ENCODE peak calls at places on chromosome 16, in five cellular contexts. One of them, this sample, is unnamed.

GRCh38 chr16:73050115-73051099 is 2.5 kb upstream of the ZFHX3 start:
- DNase-seq in CD8-positive, alpha-beta memory T cell: no peak
- DNase-seq in effector memory CD4-positive, alpha-beta T cell: no peak
- DNase-seq in astrocyte: no peak
- DNase-seq in heart right ventricle: no peak
- DNase-seq in this sample: no peak

GRCh38 chr16:59148312-59148711 is 414.2 kb upstream of the GOT2 start:
- DNase-seq in CD8-positive, alpha-beta memory T cell: no peak
- DNase-seq in effector memory CD4-positive, alpha-beta T cell: no peak
- DNase-seq in astrocyte: no peak
- DNase-seq in heart right ventricle: no peak
- DNase-seq in this sample: no peak

GRCh38 chr16:58656872-58657271 is 27.2 kb upstream of the CNOT1 start:
- DNase-seq in CD8-positive, alpha-beta memory T cell: no peak
- DNase-seq in effector memory CD4-positive, alpha-beta T cell: no peak
- DNase-seq in astrocyte: no peak
- DNase-seq in heart right ventricle: no peak
- DNase-seq in this sample: no peak

GRCh38 chr16:12729448-12729847 is 74.2 kb downstream of the CPPED1 start:
- DNase-seq in CD8-positive, alpha-beta memory T cell: no peak
- DNase-seq in effector memory CD4-positive, alpha-beta T cell: no peak
- DNase-seq in astrocyte: peak; percentile 65
- DNase-seq in heart right ventricle: no peak
- DNase-seq in this sample: no peak

GRCh38 chr16:324451-325334 is 27.8 kb downstream of the AXIN1 start:
- DNase-seq in CD8-positive, alpha-beta memory T cell: peak; percentile 66
- DNase-seq in effector memory CD4-positive, alpha-beta T cell: peak; percentile 73
- DNase-seq in astrocyte: no peak
- DNase-seq in heart right ventricle: no peak
- DNase-seq in this sample: no peak

GRCh38 chr16:3842994-3843393 is 37.5 kb downstream of the CREBBP start:
- DNase-seq in CD8-positive, alpha-beta memory T cell: no peak
- DNase-seq in effector memory CD4-positive, alpha-beta T cell: no peak
- DNase-seq in astrocyte: no peak
- DNase-seq in heart right ventricle: no peak
- DNase-seq in this sample: no peak

GRCh38 chr16:48277158-48277557 is 29.8 kb upstream of the ABCC11 start:
- DNase-seq in CD8-positive, alpha-beta memory T cell: no peak
- DNase-seq in effector memory CD4-positive, alpha-beta T cell: no peak
- DNase-seq in astrocyte: no peak
- DNase-seq in heart right ventricle: no peak
- DNase-seq in this sample: no peak

GRCh38 chr16:69111831-69112230 is 6.4 kb downstream of the HAS3 start:
- DNase-seq in CD8-positive, alpha-beta memory T cell: no peak
- DNase-seq in effector memory CD4-positive, alpha-beta T cell: no peak
- DNase-seq in astrocyte: no peak
- DNase-seq in heart right ventricle: no peak
- DNase-seq in this sample: no peak

GRCh38 chr16:68908000-68908313 is 64.6 kb downstream of the TANGO6 start:
- DNase-seq in CD8-positive, alpha-beta memory T cell: no peak
- DNase-seq in effector memory CD4-positive, alpha-beta T cell: no peak
- DNase-seq in astrocyte: no peak
- DNase-seq in heart right ventricle: no peak
- DNase-seq in this sample: no peak

GRCh38 chr16:28569011-28569410 is 15.3 kb downstream of the SGF29 start:
- DNase-seq in CD8-positive, alpha-beta memory T cell: no peak
- DNase-seq in effector memory CD4-positive, alpha-beta T cell: no peak
- DNase-seq in astrocyte: peak; percentile 57
- DNase-seq in heart right ventricle: no peak
- DNase-seq in this sample: no peak

GRCh38 chr16:17647879-17648649 is 177.3 kb upstream of the XYLT1 start:
- DNase-seq in CD8-positive, alpha-beta memory T cell: no peak
- DNase-seq in effector memory CD4-positive, alpha-beta T cell: no peak
- DNase-seq in astrocyte: no peak
- DNase-seq in heart right ventricle: no peak
- DNase-seq in this sample: no peak

GRCh38 chr16:76389126-76389525 is 111.9 kb downstream of the CNTNAP4 start:
- DNase-seq in CD8-positive, alpha-beta memory T cell: no peak
- DNase-seq in effector memory CD4-positive, alpha-beta T cell: no peak
- DNase-seq in astrocyte: peak; percentile 1
- DNase-seq in heart right ventricle: no peak
- DNase-seq in this sample: no peak

GRCh38 chr16:48556913-48557351 is 53.0 kb downstream of the N4BP1 start:
- DNase-seq in CD8-positive, alpha-beta memory T cell: no peak
- DNase-seq in effector memory CD4-positive, alpha-beta T cell: no peak
- DNase-seq in astrocyte: peak; percentile 81
- DNase-seq in heart right ventricle: no peak
- DNase-seq in this sample: no peak

GRCh38 chr16:4688674-4689045 is 4.7 kb upstream of the NUDT16L1 start:
- DNase-seq in CD8-positive, alpha-beta memory T cell: no peak
- DNase-seq in effector memory CD4-positive, alpha-beta T cell: no peak
- DNase-seq in astrocyte: no peak
- DNase-seq in heart right ventricle: no peak
- DNase-seq in this sample: no peak

GRCh38 chr16:4344659-4345438 is 6.3 kb downstream of the PAM16 start:
- DNase-seq in CD8-positive, alpha-beta memory T cell: no peak
- DNase-seq in effector memory CD4-positive, alpha-beta T cell: no peak
- DNase-seq in astrocyte: no peak
- DNase-seq in heart right ventricle: no peak
- DNase-seq in this sample: no peak

GRCh38 chr16:4339909-4340308 is 11.2 kb downstream of the PAM16 start:
- DNase-seq in CD8-positive, alpha-beta memory T cell: no peak
- DNase-seq in effector memory CD4-positive, alpha-beta T cell: no peak
- DNase-seq in astrocyte: no peak
- DNase-seq in heart right ventricle: no peak
- DNase-seq in this sample: no peak

GRCh38 chr16:3578610-3579551 is 1.7 kb upstream of the NLRC3 start:
- DNase-seq in CD8-positive, alpha-beta memory T cell: peak; percentile 41
- DNase-seq in effector memory CD4-positive, alpha-beta T cell: peak; percentile 39
- DNase-seq in astrocyte: peak; percentile 2
- DNase-seq in heart right ventricle: no peak
- DNase-seq in this sample: peak; percentile 89

GRCh38 chr16:31916056-31916488 is 42.5 kb downstream of the ZNF267 start:
- DNase-seq in CD8-positive, alpha-beta memory T cell: no peak
- DNase-seq in effector memory CD4-positive, alpha-beta T cell: no peak
- DNase-seq in astrocyte: no peak
- DNase-seq in heart right ventricle: no peak
- DNase-seq in this sample: peak; percentile 8

GRCh38 chr16:65120811-65121721 is 797 bp downstream of the CDH11 start:
- DNase-seq in CD8-positive, alpha-beta memory T cell: no peak
- DNase-seq in effector memory CD4-positive, alpha-beta T cell: no peak
- DNase-seq in astrocyte: peak; percentile 39
- DNase-seq in heart right ventricle: peak; percentile 10
- DNase-seq in this sample: peak; percentile 54

GRCh38 chr16:21950782-21951521 is 2.2 kb upstream of the UQCRC2 start:
- DNase-seq in CD8-positive, alpha-beta memory T cell: no peak
- DNase-seq in effector memory CD4-positive, alpha-beta T cell: no peak
- DNase-seq in astrocyte: peak; percentile 11
- DNase-seq in heart right ventricle: no peak
- DNase-seq in this sample: peak; percentile 7

GRCh38 chr16:19113577-19114358 is at the start of gene ITPRIPL2:
- DNase-seq in CD8-positive, alpha-beta memory T cell: no peak
- DNase-seq in effector memory CD4-positive, alpha-beta T cell: no peak
- DNase-seq in astrocyte: peak; percentile 80
- DNase-seq in heart right ventricle: peak; percentile 93
- DNase-seq in this sample: peak; percentile 59

GRCh38 chr16:684067-684794 is at the start of gene JMJD8:
- DNase-seq in CD8-positive, alpha-beta memory T cell: peak; percentile 95
- DNase-seq in effector memory CD4-positive, alpha-beta T cell: peak; percentile 96
- DNase-seq in astrocyte: peak; percentile 87
- DNase-seq in heart right ventricle: peak; percentile 97
- DNase-seq in this sample: peak; percentile 96

GRCh38 chr16:83878838-83879237 is 20.1 kb upstream of the MLYCD start:
- DNase-seq in CD8-positive, alpha-beta memory T cell: no peak
- DNase-seq in effector memory CD4-positive, alpha-beta T cell: no peak
- DNase-seq in astrocyte: peak; percentile 32
- DNase-seq in heart right ventricle: no peak
- DNase-seq in this sample: peak; percentile 58

GRCh38 chr16:74019608-74020007 is 277.0 kb upstream of the PSMD7 start:
- DNase-seq in CD8-positive, alpha-beta memory T cell: no peak
- DNase-seq in effector memory CD4-positive, alpha-beta T cell: no peak
- DNase-seq in astrocyte: no peak
- DNase-seq in heart right ventricle: no peak
- DNase-seq in this sample: no peak

GRCh38 chr16:67150058-67150832 is 553 bp downstream of the B3GNT9 start:
- DNase-seq in CD8-positive, alpha-beta memory T cell: no peak
- DNase-seq in effector memory CD4-positive, alpha-beta T cell: no peak
- DNase-seq in astrocyte: peak; percentile 69
- DNase-seq in heart right ventricle: no peak
- DNase-seq in this sample: peak; percentile 61

GRCh38 chr16:9854665-9855064 is 327.6 kb downstream of the GRIN2A start:
- DNase-seq in CD8-positive, alpha-beta memory T cell: no peak
- DNase-seq in effector memory CD4-positive, alpha-beta T cell: no peak
- DNase-seq in astrocyte: peak; percentile 80
- DNase-seq in heart right ventricle: peak; percentile 64
- DNase-seq in this sample: no peak

GRCh38 chr16:50244140-50244503 is 22.2 kb upstream of the ADCY7 start:
- DNase-seq in CD8-positive, alpha-beta memory T cell: no peak
- DNase-seq in effector memory CD4-positive, alpha-beta T cell: no peak
- DNase-seq in astrocyte: peak; percentile 24
- DNase-seq in heart right ventricle: no peak
- DNase-seq in this sample: no peak

GRCh38 chr16:12239226-12239625 is 262.7 kb downstream of the SNX29 start:
- DNase-seq in CD8-positive, alpha-beta memory T cell: no peak
- DNase-seq in effector memory CD4-positive, alpha-beta T cell: no peak
- DNase-seq in astrocyte: no peak
- DNase-seq in heart right ventricle: no peak
- DNase-seq in this sample: no peak

GRCh38 chr16:29697391-29697790 is 18.4 kb downstream of the QPRT start:
- DNase-seq in CD8-positive, alpha-beta memory T cell: no peak
- DNase-seq in effector memory CD4-positive, alpha-beta T cell: no peak
- DNase-seq in astrocyte: no peak
- DNase-seq in heart right ventricle: no peak
- DNase-seq in this sample: no peak

GRCh38 chr16:29698042-29698441 is 19.1 kb downstream of the QPRT start:
- DNase-seq in CD8-positive, alpha-beta memory T cell: no peak
- DNase-seq in effector memory CD4-positive, alpha-beta T cell: no peak
- DNase-seq in astrocyte: no peak
- DNase-seq in heart right ventricle: no peak
- DNase-seq in this sample: no peak

GRCh38 chr16:29694384-29695195 is 15.6 kb downstream of the QPRT start:
- DNase-seq in CD8-positive, alpha-beta memory T cell: no peak
- DNase-seq in effector memory CD4-positive, alpha-beta T cell: no peak
- DNase-seq in astrocyte: no peak
- DNase-seq in heart right ventricle: no peak
- DNase-seq in this sample: peak; percentile 98

GRCh38 chr16:29698484-29699323 is 19.7 kb downstream of the QPRT start:
- DNase-seq in CD8-positive, alpha-beta memory T cell: no peak
- DNase-seq in effector memory CD4-positive, alpha-beta T cell: no peak
- DNase-seq in astrocyte: no peak
- DNase-seq in heart right ventricle: no peak
- DNase-seq in this sample: no peak

DNA sequence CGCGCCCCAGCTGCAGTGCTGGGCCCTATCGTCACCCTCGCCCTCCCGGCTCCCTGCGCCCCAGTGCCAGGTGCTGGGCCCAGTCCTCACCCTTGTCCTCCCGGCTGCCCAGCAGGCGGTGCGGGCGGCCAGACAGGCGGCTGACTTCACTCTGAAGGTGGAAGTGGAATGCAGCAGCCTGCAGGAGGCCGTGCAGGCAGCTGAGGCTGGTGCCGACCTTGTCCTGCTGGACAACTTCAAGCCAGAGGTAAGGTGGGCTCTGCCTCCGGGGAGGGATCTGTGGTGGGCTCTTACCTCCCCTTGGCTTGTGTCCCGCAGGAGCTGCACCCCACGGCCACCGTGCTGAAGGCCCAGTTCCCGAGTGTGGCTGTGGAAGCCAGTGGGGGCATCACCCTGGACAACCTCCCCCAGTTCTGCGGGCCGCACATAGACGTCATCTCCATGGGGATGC is 17.9 kb downstream of the QPRT start:
- DNase-seq in CD8-positive, alpha-beta memory T cell: no peak
- DNase-seq in effector memory CD4-positive, alpha-beta T cell: no peak
- DNase-seq in astrocyte: no peak
- DNase-seq in heart right ventricle: no peak
- DNase-seq in this sample: no peak
- H3K27ac ChIP-seq in CD8-positive, alpha-beta memory T cell: no peak overlapping the region
- H3K27ac ChIP-seq in effector memory CD4-positive, alpha-beta T cell: no peak overlapping the region
- H3K27ac ChIP-seq in astrocyte: no peak overlapping the region
- H3K27ac ChIP-seq in heart right ventricle: no peak overlapping the region
- H3K27ac ChIP-seq in this sample: no peak overlapping the region

GRCh38 chr16:89358030-89359005 is 132.0 kb downstream of the ANKRD11 start:
- DNase-seq in CD8-positive, alpha-beta memory T cell: peak; percentile 42
- DNase-seq in effector memory CD4-positive, alpha-beta T cell: peak; percentile 26
- DNase-seq in astrocyte: no peak
- DNase-seq in heart right ventricle: no peak
- DNase-seq in this sample: no peak
- H3K4me1 ChIP-seq in CD8-positive, alpha-beta memory T cell: peaks cover 87% of the 10 kb centered on the region
- H3K4me1 ChIP-seq in effector memory CD4-positive, alpha-beta T cell: peaks cover 72% of the 10 kb centered on the region
- H3K4me1 ChIP-seq in astrocyte: peaks cover 23% of the 10 kb centered on the region
- H3K4me1 ChIP-seq in heart right ventricle: peaks cover 46% of the 10 kb centered on the region
- H3K4me1 ChIP-seq in this sample: peaks cover 40% of the 10 kb centered on the region

DNA sequence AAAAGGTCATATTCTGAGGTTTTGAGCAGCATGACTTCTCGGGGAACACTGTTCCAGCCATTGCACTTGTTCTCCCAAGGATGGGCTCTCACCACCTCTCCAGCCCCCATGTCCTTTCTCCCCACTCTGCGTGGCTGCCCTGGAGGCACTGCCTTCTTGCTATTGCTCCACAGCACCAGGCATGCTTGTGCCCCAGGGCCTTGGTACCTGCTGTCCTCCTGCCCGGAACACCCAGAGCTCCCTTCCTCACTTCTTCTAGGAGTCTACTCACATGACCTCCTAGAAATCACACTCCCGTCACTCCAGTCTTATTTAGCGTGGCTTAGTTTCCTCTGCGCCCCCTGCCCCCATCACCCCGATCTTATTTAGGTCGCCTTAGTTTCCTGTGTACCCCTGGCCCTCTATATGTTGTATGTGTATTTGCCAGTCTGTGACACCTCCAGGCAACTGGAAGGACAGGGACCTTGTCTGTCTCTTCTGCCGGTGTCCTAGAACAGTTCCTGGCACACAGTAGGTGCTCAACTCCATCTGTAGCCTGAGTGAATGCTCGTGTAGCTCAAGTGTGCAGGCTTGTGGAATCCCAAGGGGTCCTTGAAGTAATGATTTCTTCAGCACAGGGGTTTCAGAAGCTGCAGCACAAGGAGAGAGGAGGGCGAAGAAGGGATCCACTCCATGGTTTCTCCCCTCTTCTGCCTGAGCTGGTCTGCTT is 208.6 kb upstream of the CIBAR2 start:
- DNase-seq in CD8-positive, alpha-beta memory T cell: no peak
- DNase-seq in effector memory CD4-positive, alpha-beta T cell: no peak
- DNase-seq in astrocyte: no peak
- DNase-seq in heart right ventricle: no peak
- DNase-seq in this sample: no peak
- H3K4me3 ChIP-seq in CD8-positive, alpha-beta memory T cell: no peak overlapping the region
- H3K4me3 ChIP-seq in effector memory CD4-positive, alpha-beta T cell: no peak overlapping the region
- H3K4me3 ChIP-seq in astrocyte: no peak overlapping the region
- H3K4me3 ChIP-seq in heart right ventricle: no peak overlapping the region
- H3K4me3 ChIP-seq in this sample: no peak overlapping the region

DNA sequence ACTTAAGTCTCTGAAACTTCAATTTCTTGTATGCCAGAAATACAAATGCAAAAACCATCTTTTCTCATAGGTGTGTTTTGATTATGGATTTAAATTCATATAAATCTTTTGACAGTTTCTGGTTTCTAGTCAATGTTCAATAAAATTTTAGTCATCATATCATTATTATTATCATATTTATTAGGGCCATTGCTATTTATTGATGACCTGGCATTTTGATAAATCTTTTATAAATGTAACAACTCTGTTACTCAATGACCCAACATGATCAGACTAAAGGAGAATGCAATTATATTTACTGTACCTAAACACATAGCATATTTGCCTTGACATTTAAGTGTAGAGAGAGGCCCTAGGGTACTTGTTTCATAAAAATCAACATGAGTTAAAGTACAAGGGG is 320.8 kb downstream of the CDH8 start:
- DNase-seq in CD8-positive, alpha-beta memory T cell: no peak
- DNase-seq in effector memory CD4-positive, alpha-beta T cell: no peak
- DNase-seq in astrocyte: no peak
- DNase-seq in heart right ventricle: no peak
- DNase-seq in this sample: no peak
- H3K27ac ChIP-seq in CD8-positive, alpha-beta memory T cell: no peak overlapping the region
- H3K27ac ChIP-seq in effector memory CD4-positive, alpha-beta T cell: no peak overlapping the region
- H3K27ac ChIP-seq in astrocyte: no peak overlapping the region
- H3K27ac ChIP-seq in heart right ventricle: no peak overlapping the region
- H3K27ac ChIP-seq in this sample: no peak overlapping the region

This sample was measured in SJCRH30.